ENCODE peak calls at places on chromosomes 16 and 17, in nine cellular contexts. I is posterior cingulate gyrus; A is EH; W is HT1080; J is activated naive CD8-positive, alpha-beta T cell treated with anti-CD3 and anti-CD28 coated beads for 36 hours; F is HS-5; Z is activated B cell treated with CpG ODN at 0.5 μM for 24 hours; K is NCI-H1105 treated with DMSO at 0.1 percent for 48 hours; Q is activated CD8-positive, alpha-beta memory T cell treated with anti-CD3 and anti-CD28 coated beads for 48 hours. R is an unnamed sample.

GRCh38 chr17:79925242-79925957 is 86.2 kb upstream of the CBX4 start:
- DNase-seq in I (peak; percentile 62), Q (no peak), J (no peak), A (peak; percentile 59), K (no peak), F (no peak), Z (no peak), W (peak; percentile 28), R (peak; percentile 32)

GRCh38 chr17:61494325-61495160 is 42.3 kb downstream of the TBX4 start:
- DNase-seq in Z (no peak), I (no peak), W (no peak), Q (no peak), A (no peak), F (no peak), J (no peak), K (no peak), R (no peak)

GRCh38 chr17:80362428-80363119 is 52.4 kb upstream of the ENDOV start:
- DNase-seq in W (no peak), K (no peak), A (peak; percentile 44), J (no peak), Z (no peak), F (no peak), Q (no peak), I (no peak), R (no peak)

GRCh38 chr17:4483012-4483840 is 15.5 kb upstream of the SPNS2 start:
- DNase-seq in J (no peak), K (no peak), Z (no peak), A (no peak), Q (no peak), I (no peak), F (peak; percentile 11), W (peak; percentile 50), R (peak; percentile 50)

GRCh38 chr17:63859257-63859656 is 14.2 kb downstream of the CSH2 start:
- DNase-seq in F (no peak), Q (no peak), I (no peak), W (no peak), J (no peak), Z (no peak), K (no peak), A (no peak), R (no peak)

GRCh38 chr16:21268236-21268635 is 9.9 kb downstream of the CRYM start:
- DNase-seq in F (no peak), Q (no peak), J (no peak), K (no peak), Z (no peak), A (no peak), W (no peak), I (no peak), R (no peak)

GRCh38 chr17:57408064-57408811 is 151.9 kb downstream of the MSI2 start:
- DNase-seq in J (peak; percentile 22), I (no peak), A (no peak), Q (no peak), K (peak; percentile 23), F (no peak), Z (no peak), W (no peak), R (no peak)

GRCh38 chr17:1577186-1577585 is 14.6 kb upstream of the PITPNA start:
- DNase-seq in I (peak; percentile 60), J (no peak), K (no peak), W (peak; percentile 91), A (peak; percentile 91), F (peak; percentile 49), Q (no peak), Z (no peak), R (peak; percentile 41)

GRCh38 chr17:48047113-48047740 is 932 bp upstream of the NFE2L1 start:
- DNase-seq in Q (no peak), A (peak; percentile 24), Z (no peak), F (no peak), J (no peak), K (peak; percentile 25), I (no peak), W (peak; percentile 25), R (no peak)

GRCh38 chr17:7029659-7030058 is 6.2 kb upstream of the SLC16A13 start:
- DNase-seq in A (no peak), I (no peak), J (peak; percentile 54), Q (peak; percentile 10), K (no peak), F (no peak), W (no peak), Z (no peak), R (no peak)

GRCh38 chr16:54370653-54371052 is 84.1 kb upstream of the IRX3 start:
- DNase-seq in Z (no peak), W (no peak), F (no peak), A (no peak), I (no peak), J (no peak), Q (no peak), K (no peak), R (no peak)

GRCh38 chr16:86083382-86084002 is 184.5 kb downstream of the IRF8 start:
- DNase-seq in F (no peak), W (no peak), Z (no peak), A (no peak), J (no peak), K (no peak), I (no peak), Q (no peak), R (no peak)

GRCh38 chr17:65137076-65137935 is at the start of gene RGS9:
- DNase-seq in J (peak; percentile 89), A (peak; percentile 71), K (peak; percentile 80), I (peak; percentile 74), W (peak; percentile 67), F (no peak), Z (peak; percentile 84), Q (peak; percentile 70), R (peak; percentile 75)

GRCh38 chr17:42843358-42843934 is 934 bp upstream of the AOC2 start:
- DNase-seq in J (no peak), F (no peak), I (no peak), Q (no peak), W (peak; percentile 44), Z (no peak), K (peak; percentile 49), A (peak; percentile 72), R (peak; percentile 67)

GRCh38 chr17:66580601-66581385 is 254.1 kb upstream of the CACNG5 start:
- DNase-seq in A (peak; percentile 82), F (no peak), Z (no peak), W (no peak), I (no peak), K (peak; percentile 48), Q (no peak), J (no peak), R (no peak)

R was measured in cerebellum.